ENCODE peak calls at places on chromosomes 5 and 9, in eight cellular contexts. V is GM23248; A is A549; D is iPS DF 6.9; N is body of pancreas; K is mammary epithelial cell; U is SJSA1; Z is naive thymus-derived CD4-positive, alpha-beta T cell. J is an unnamed sample. For H3K4me1, the result is how much of the 10 kb centered on the place peaks cover.

GRCh38 chr9:86946712-86947145 is 577 bp downstream of the GAS1 start:
- DNase-seq in V (peak), A (peak), D (no peak), N (no peak), K (no peak), U (peak), Z (peak), J (peak)

GRCh38 chr5:958701-959571 is 49.7 kb upstream of the NKD2 start:
- DNase-seq in V (peak), A (peak), D (no peak), N (peak), K (peak), U (peak), Z (no peak), J (no peak)

GRCh38 chr5:67770431-67771025 is 445.0 kb upstream of the PIK3R1 start:
- DNase-seq in V (peak), A (peak), D (no peak), N (no peak), K (peak), U (no peak), Z (no peak), J (no peak)

GRCh38 chr5:145072880-145073279 is 762.3 kb downstream of the PRELID2 start:
- DNase-seq in V (no peak), A (no peak), D (no peak), N (no peak), K (no peak), U (no peak), Z (no peak), J (no peak)

GRCh38 chr5:97163360-97163764 is 19.7 kb downstream of the RIOK2 start:
- DNase-seq in V (peak), A (no peak), D (no peak), N (no peak), K (no peak), U (no peak), Z (peak), J (no peak)

GRCh38 chr5:129804705-129805104 is 56.8 kb downstream of the MINAR2 start:
- DNase-seq in V (no peak), A (no peak), D (peak), N (no peak), K (no peak), U (no peak), Z (no peak), J (no peak)

GRCh38 chr5:115946655-115947054 is 15.6 kb upstream of the LVRN start:
- DNase-seq in V (peak), A (peak), D (no peak), N (no peak), K (peak), U (no peak), Z (no peak), J (no peak)

GRCh38 chr5:94691947-94692346 is 73.5 kb downstream of the SLF1 start:
- DNase-seq in V (peak), A (peak), D (no peak), N (no peak), K (peak), U (no peak), Z (no peak), J (no peak)

GRCh38 chr5:62371409-62371808 is 32.3 kb downstream of the DIMT1 start:
- DNase-seq in V (peak), A (no peak), D (no peak), N (no peak), K (peak), U (no peak), Z (no peak), J (no peak)

GRCh38 chr5:134506054-134507039 is 19.1 kb upstream of the JADE2 start:
- DNase-seq in V (peak), A (peak), D (no peak), N (peak), K (peak), U (no peak), Z (no peak), J (no peak)

GRCh38 chr5:59275537-59276276 is 617.8 kb downstream of the PDE4D start:
- DNase-seq in V (peak), A (peak), D (no peak), N (peak), K (peak), U (no peak), Z (no peak), J (peak)

GRCh38 chr5:178630475-178630930 is 3.7 kb upstream of the CLK4 start:
- DNase-seq in V (peak), A (peak), D (no peak), N (no peak), K (peak), U (no peak), Z (no peak), J (no peak)

GRCh38 chr9:135791431-135792267 is 89.7 kb downstream of the KCNT1 start:
- DNase-seq in V (no peak), A (no peak), D (no peak), N (no peak), K (no peak), U (no peak), Z (no peak), J (no peak)

GRCh38 chr5:157857821-157858526 is 971 bp downstream of the CLINT1 start:
- DNase-seq in V (peak), A (no peak), D (no peak), N (no peak), K (peak), U (no peak), Z (peak), J (no peak)

GRCh38 chr9:16092627-16093091 is 539.8 kb downstream of the CCDC171 start:
- DNase-seq in V (no peak), A (no peak), D (no peak), N (no peak), K (no peak), U (peak), Z (no peak), J (no peak)

GRCh38 chr9:131395745-131396479 is 2.0 kb downstream of the PRRC2B start:
- DNase-seq in V (peak), A (no peak), D (no peak), N (no peak), K (peak), U (no peak), Z (no peak), J (no peak)

GRCh38 chr9:16824545-16825041 is 45.9 kb downstream of the BNC2 start:
- DNase-seq in V (no peak), A (peak), D (no peak), N (no peak), K (peak), U (no peak), Z (no peak), J (no peak)

GRCh38 chr5:168833383-168833782 is 254.2 kb upstream of the PANK3 start:
- DNase-seq in V (no peak), A (no peak), D (no peak), N (no peak), K (no peak), U (no peak), Z (no peak), J (no peak)

GRCh38 chr5:139772392-139772791 is 23.2 kb upstream of the PSD2 start:
- DNase-seq in V (no peak), A (no peak), D (no peak), N (no peak), K (no peak), U (no peak), Z (no peak), J (no peak)
- H3K4me1 ChIP-seq in V (under half), A (under half), D (under half), N (under half), K (under half), U (under half), Z (under half), J (under half)

DNA sequence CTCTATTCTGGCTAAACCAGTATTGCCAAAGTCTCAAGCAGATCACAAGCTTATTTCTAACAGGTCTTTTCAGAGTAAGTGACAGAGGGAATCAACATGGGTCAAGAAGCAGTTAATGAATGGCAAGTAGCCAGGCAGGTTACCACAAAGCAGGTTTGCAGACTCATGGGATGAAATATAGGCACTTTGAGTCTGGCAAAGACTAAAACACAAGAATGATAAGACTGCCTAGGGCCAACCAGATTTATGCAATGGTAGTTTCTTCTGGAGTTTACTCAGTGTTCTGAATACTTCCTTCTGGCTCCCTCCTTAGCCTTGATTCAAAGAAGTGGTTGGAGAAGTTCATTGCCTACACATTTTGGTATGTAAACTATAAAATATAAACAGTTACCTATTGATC is 3.6 kb downstream of the HMGCS1 start:
- DNase-seq in V (no peak), A (no peak), D (no peak), N (no peak), K (peak), U (no peak), Z (no peak), J (no peak)
- H3K4me1 ChIP-seq in V (under half), A (half or more), D (under half), N (half or more), K (under half), U (under half), Z (under half), J (under half)

DNA sequence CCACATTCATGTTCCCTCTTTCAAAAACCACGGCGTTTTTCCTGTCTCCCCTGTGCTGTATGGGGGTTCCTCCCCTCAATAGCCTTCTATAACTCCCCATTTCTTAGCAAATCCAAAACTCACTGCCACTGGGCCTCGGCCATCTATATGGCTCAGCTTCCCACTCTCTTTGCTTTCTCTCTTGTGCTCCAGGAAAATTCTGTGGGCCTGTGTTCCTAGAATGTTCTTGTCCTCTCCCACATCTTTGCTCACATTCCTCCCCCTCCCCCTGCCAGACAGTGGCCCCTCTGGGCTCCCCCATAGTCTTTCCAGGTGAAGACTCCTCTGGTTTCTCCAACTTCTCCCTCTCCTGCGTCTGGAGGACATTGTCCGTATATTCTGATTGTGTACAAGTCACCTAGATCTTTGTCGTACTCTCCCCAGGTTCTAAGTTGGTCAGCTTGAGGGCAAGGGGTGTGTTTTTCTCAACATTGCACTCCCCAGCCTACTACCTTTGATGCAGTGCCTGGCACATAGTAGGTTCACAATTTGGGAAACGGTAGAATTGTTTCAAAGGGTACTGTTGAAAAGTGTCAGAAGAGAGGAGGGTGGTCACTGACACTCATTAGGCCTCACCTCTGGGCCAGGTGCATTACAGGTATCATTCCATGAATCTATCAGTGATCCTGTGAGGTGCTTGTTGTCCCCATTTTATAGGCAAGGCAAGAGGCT is 3.7 kb upstream of the DUSP1 start:
- DNase-seq in V (no peak), A (no peak), D (no peak), N (no peak), K (no peak), U (no peak), Z (no peak), J (no peak)
- H3K4me1 ChIP-seq in V (half or more), A (half or more), D (under half), N (half or more), K (half or more), U (half or more), Z (under half), J (under half)

GRCh38 chr9:93577045-93577939 is 908 bp downstream of the PHF2 start:
- DNase-seq in V (peak), A (no peak), D (no peak), N (peak), K (peak), U (peak), Z (peak), J (no peak)
- H3K4me1 ChIP-seq in V (under half), A (under half), D (under half), N (half or more), K (under half), U (under half), Z (under half), J (under half)

DNA sequence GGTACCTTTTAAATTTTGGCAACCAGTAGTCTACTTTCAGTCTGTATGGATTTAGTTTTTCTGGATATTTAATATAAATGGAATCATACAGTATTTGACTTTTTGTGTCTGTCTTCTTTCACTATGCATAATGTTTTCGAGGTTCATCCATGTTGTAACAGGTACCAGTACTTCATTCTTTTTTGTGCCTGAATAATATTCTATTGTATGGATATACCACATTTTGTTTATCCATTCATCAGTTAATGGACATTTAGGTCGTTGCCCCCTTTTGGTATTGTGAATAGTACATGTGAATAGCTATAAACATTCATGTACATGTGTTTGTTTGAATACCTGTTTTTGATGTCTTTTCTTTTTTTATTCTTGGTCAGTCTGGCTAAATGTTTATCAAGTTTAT is 19.1 kb upstream of the TBCA start:
- DNase-seq in V (no peak), A (no peak), D (no peak), N (no peak), K (no peak), U (no peak), Z (no peak), J (no peak)
- H3K4me1 ChIP-seq in V (under half), A (under half), D (under half), N (under half), K (under half), U (under half), Z (under half), J (under half)

DNA sequence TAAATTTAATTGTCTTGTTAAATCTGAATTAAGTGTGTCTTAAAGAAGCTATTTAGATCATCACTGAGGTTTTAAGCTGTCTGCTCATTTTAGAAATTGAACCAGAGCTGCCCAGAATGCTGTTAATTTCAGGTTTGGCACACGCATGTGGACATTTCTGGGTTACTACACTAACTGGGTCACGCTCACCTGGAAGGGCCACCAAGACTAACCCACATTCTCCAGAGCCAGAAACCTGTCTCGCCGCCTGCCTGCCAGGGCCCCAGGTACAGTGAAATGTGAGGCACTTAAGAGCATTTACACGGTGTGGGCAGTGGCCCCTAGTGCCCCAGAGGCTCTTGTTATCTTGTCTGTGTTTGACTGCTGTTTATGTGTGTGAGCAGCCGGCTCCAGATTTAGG is 46.6 kb downstream of the ATP10B start:
- DNase-seq in V (no peak), A (no peak), D (no peak), N (no peak), K (no peak), U (no peak), Z (no peak), J (no peak)
- H3K4me1 ChIP-seq in V (under half), A (under half), D (under half), N (under half), K (under half), U (under half), Z (under half), J (under half)

GRCh38 chr5:2759696-2760461 is 8.4 kb upstream of the IRX2 start:
- DNase-seq in V (no peak), A (no peak), D (no peak), N (no peak), K (no peak), U (no peak), Z (no peak), J (no peak)
- H3K4me1 ChIP-seq in V (under half), A (under half), D (under half), N (under half), K (under half), U (under half), Z (under half), J (under half)

GRCh38 chr9:121568541-121569265 is 69.1 kb upstream of the GGTA1 start:
- DNase-seq in V (peak), A (no peak), D (no peak), N (peak), K (no peak), U (no peak), Z (no peak), J (no peak)
- H3K4me1 ChIP-seq in V (under half), A (under half), D (under half), N (under half), K (under half), U (under half), Z (under half), J (under half)

J was measured in HAP-1.